ENCODE peak calls at places on chromosomes 13 and 19, in nine cellular contexts. D, P, W, J, N, A, E, V and C are unnamed samples.
A peak's percentile ranks its signal among the peaks of the same experiment; 100 is the strongest.

GRCh38 chr19:5372572-5373200 is 32.1 kb upstream of the PTPRS start:
- DNase-seq in J (no peak), D (no peak), P (no peak), E (no peak), A (no peak), N (no peak), W (no peak), V (no peak), C (no peak)

GRCh38 chr13:102136735-102137296 is 265.0 kb downstream of the FGF14 start:
- DNase-seq in P (no peak), N (no peak), D (no peak), W (no peak), A (no peak), J (no peak), V (no peak), E (no peak), C (no peak)

GRCh38 chr19:3413796-3414327 is 47.5 kb downstream of the NFIC start:
- DNase-seq in W (no peak), V (no peak), A (no peak), J (no peak), P (no peak), N (no peak), E (no peak), D (no peak), C (no peak)

GRCh38 chr19:50500753-50501151 is 10.2 kb downstream of the JOSD2 start:
- DNase-seq in W (no peak), P (no peak), N (no peak), V (no peak), J (no peak), A (no peak), D (no peak), E (no peak), C (no peak)

GRCh38 chr13:79907527-79907926 is 426.6 kb downstream of the NDFIP2 start:
- DNase-seq in D (no peak), E (no peak), V (no peak), N (no peak), P (no peak), A (no peak), W (no peak), J (no peak), C (no peak)

GRCh38 chr19:38394488-38394887 is 6.0 kb downstream of the SPRED3 start:
- DNase-seq in A (peak; percentile 67), E (no peak), D (no peak), W (peak; percentile 10), J (peak; percentile 82), V (no peak), N (no peak), P (peak; percentile 15), C (no peak)

GRCh38 chr13:73849292-73849691 is 284.9 kb downstream of the KLF12 start:
- DNase-seq in W (no peak), E (peak; percentile 49), P (no peak), J (no peak), N (no peak), D (no peak), A (no peak), V (no peak), C (no peak)

GRCh38 chr19:3344608-3345598 is 21.5 kb upstream of the NFIC start:
- DNase-seq in J (no peak), P (no peak), A (no peak), N (no peak), W (no peak), V (no peak), D (no peak), E (no peak), C (no peak)

GRCh38 chr19:16626796-16627193 is 1.2 kb downstream of the MED26 start:
- DNase-seq in N (no peak), A (no peak), P (no peak), W (no peak), J (peak; percentile 13), D (no peak), V (no peak), E (no peak), C (no peak)

GRCh38 chr13:77988355-77988754 is 69.7 kb upstream of the EDNRB start:
- DNase-seq in N (no peak), P (no peak), E (no peak), J (no peak), V (no peak), A (no peak), W (no peak), D (no peak), C (no peak)

GRCh38 chr19:16160943-16161560 is 12.3 kb downstream of the CIB3 start:
- DNase-seq in W (no peak), E (peak; percentile 80), V (no peak), J (peak; percentile 68), D (no peak), N (peak; percentile 47), A (no peak), P (no peak), C (no peak)

GRCh38 chr19:29539131-29539530 is 13.3 kb downstream of the VSTM2B start:
- DNase-seq in J (no peak), V (no peak), A (no peak), W (no peak), D (no peak), N (no peak), P (no peak), E (no peak), C (no peak)

GRCh38 chr13:100301418-100301817 is 212.5 kb downstream of the PCCA start:
- DNase-seq in W (no peak), D (no peak), V (no peak), E (no peak), N (no peak), A (no peak), J (no peak), P (no peak), C (no peak)

GRCh38 chr13:110630566-110631119 is 15.3 kb downstream of the NAXD start:
- DNase-seq in P (no peak), D (no peak), J (no peak), V (no peak), A (no peak), N (no peak), E (no peak), W (no peak), C (no peak)

GRCh38 chr13:113972451-113973217 is 1.2 kb downstream of the C13orf46 start:
- DNase-seq in P (no peak), V (no peak), J (no peak), N (no peak), E (no peak), W (no peak), A (no peak), D (no peak), C (no peak)

GRCh38 chr13:57138988-57139387 is 1.7 kb upstream of the PRR20A start:
- DNase-seq in W (no peak), D (no peak), V (no peak), N (no peak), J (no peak), P (no peak), E (no peak), A (no peak), C (no peak)

GRCh38 chr13:50277127-50277526 is 261.9 kb downstream of the KCNRG start:
- DNase-seq in N (no peak), P (no peak), V (no peak), A (no peak), D (no peak), W (no peak), E (no peak), J (no peak), C (no peak)

GRCh38 chr19:31600731-31601295 is 251.6 kb upstream of the TSHZ3 start:
- DNase-seq in D (no peak), E (no peak), V (no peak), A (no peak), J (no peak), P (no peak), N (no peak), W (no peak), C (no peak)

GRCh38 chr19:38139122-38139521 is 84.9 kb downstream of the DPF1 start:
- DNase-seq in N (no peak), A (no peak), W (no peak), V (no peak), D (no peak), P (no peak), J (no peak), E (no peak), C (no peak)

GRCh38 chr13:40230833-40231266 is 435.6 kb downstream of the FOXO1 start:
- DNase-seq in J (no peak), N (no peak), A (no peak), W (no peak), V (no peak), D (no peak), P (no peak), E (peak; percentile 6), C (no peak)

GRCh38 chr19:850979-851335 is 1.1 kb upstream of the ELANE start:
- DNase-seq in W (no peak), E (no peak), V (no peak), A (no peak), D (no peak), J (no peak), N (no peak), P (no peak), C (no peak)

GRCh38 chr13:112702983-112703379 is 13.1 kb downstream of the ATP11A start:
- DNase-seq in V (no peak), N (no peak), J (no peak), P (no peak), E (no peak), W (no peak), A (no peak), D (no peak), C (no peak)

GRCh38 chr19:28445826-28446225 is 767.1 kb downstream of the UQCRFS1 start:
- DNase-seq in A (no peak), J (no peak), V (no peak), W (no peak), D (no peak), N (no peak), E (no peak), P (no peak), C (no peak)

GRCh38 chr13:92838786-92839185 is 387.8 kb upstream of the GPC6 start:
- DNase-seq in D (no peak), A (no peak), W (no peak), V (no peak), P (no peak), E (peak; percentile 90), J (no peak), N (no peak), C (no peak)

GRCh38 chr19:37778613-37779138 is 710 bp downstream of the ZNF573 start:
- DNase-seq in A (no peak), J (no peak), D (no peak), P (no peak), V (no peak), N (no peak), E (peak; percentile 10), W (no peak), C (no peak)

GRCh38 chr13:49649963-49650312 is 21.6 kb downstream of the ARL11 start:
- DNase-seq in E (no peak), P (no peak), A (no peak), N (no peak), J (no peak), V (no peak), D (no peak), W (no peak), C (no peak)

GRCh38 chr19:45638930-45639729 is at the start of gene EML2:
- DNase-seq in V (peak; percentile 30), E (peak; percentile 51), W (peak; percentile 47), P (no peak), N (no peak), D (no peak), A (peak; percentile 62), J (peak; percentile 61), C (no peak)

GRCh38 chr19:15869109-15869555 is 28.7 kb downstream of the CYP4F2 start:
- DNase-seq in P (peak; percentile 7), J (peak; percentile 14), V (peak; percentile 47), N (no peak), A (no peak), D (no peak), W (no peak), E (peak; percentile 26), C (peak; percentile 19)

GRCh38 chr19:17025361-17025760 is 1.2 kb downstream of the CPAMD8 start:
- DNase-seq in A (no peak), W (no peak), V (no peak), N (no peak), D (no peak), P (no peak), J (no peak), E (no peak), C (no peak)

GRCh38 chr13:77507931-77508776 is 27.4 kb upstream of the SCEL start:
- DNase-seq in P (no peak), W (no peak), E (peak; percentile 78), A (no peak), D (no peak), N (no peak), V (no peak), J (no peak), C (no peak)

GRCh38 chr13:20828540-20829364 is 55.0 kb upstream of the EEF1AKMT1 start:
- DNase-seq in A (peak; percentile 28), V (peak; percentile 56), P (no peak), E (peak; percentile 71), N (peak; percentile 46), J (no peak), D (no peak), W (peak; percentile 14), C (no peak)